ENCODE peak calls at places on chromosomes 1 and 21, in nine cellular contexts. T is uterus, S is lower lobe of right lung, V is hepatocyte, B is body of pancreas, P is ovary, E is K562, Q is IMR-90, M is thoracic aorta. R is an unnamed sample. For H3K27me3, the result is how much of the 10 kb centered on the place peaks cover.

GRCh38 chr1:92975551-92976232 is 14.4 kb upstream of the DIPK1A start:
- DNase-seq in B (peak), Q (no peak), S (no peak), T (no peak), P (no peak), M (no peak), V (no peak), E (no peak), R (no peak)

GRCh38 chr1:212158912-212159796 is 123.6 kb downstream of the DTL start:
- DNase-seq in B (no peak), P (no peak), E (no peak), V (no peak), Q (no peak), M (no peak), T (no peak), S (no peak), R (no peak)

GRCh38 chr21:41576010-41576615 is 68.2 kb upstream of the TMPRSS2 start:
- DNase-seq in B (peak), S (no peak), M (no peak), P (no peak), E (no peak), Q (no peak), T (no peak), V (no peak), R (no peak)

GRCh38 chr1:179142889-179143299 is 61.0 kb downstream of the TOR3A start:
- DNase-seq in V (peak), M (no peak), P (no peak), Q (peak), B (peak), E (no peak), S (no peak), T (no peak), R (peak)

GRCh38 chr1:233240839-233241682 is 54.5 kb downstream of the PCNX2 start:
- DNase-seq in M (no peak), T (peak), Q (peak), P (peak), E (peak), V (peak), B (peak), S (peak), R (no peak)

GRCh38 chr1:228210076-228210651 is 2.3 kb downstream of the OBSCN start:
- DNase-seq in Q (no peak), M (no peak), T (no peak), B (no peak), S (no peak), E (no peak), P (no peak), V (peak), R (no peak)

GRCh38 chr1:44030606-44031050 is 634 bp downstream of the SLC6A9 start:
- DNase-seq in Q (peak), V (peak), S (no peak), E (peak), P (peak), B (no peak), T (peak), M (no peak), R (no peak)

GRCh38 chr1:16032388-16033100 is 10.7 kb downstream of the CLCNKA start:
- DNase-seq in S (peak), V (peak), Q (peak), B (peak), T (peak), M (peak), P (peak), E (peak), R (peak)

GRCh38 chr1:229563241-229563640 is 4.7 kb upstream of the ABCB10 start:
- DNase-seq in P (no peak), E (no peak), B (no peak), M (no peak), T (no peak), V (no peak), S (no peak), Q (no peak), R (no peak)

GRCh38 chr1:59146651-59147358 is 150.1 kb upstream of the FGGY start:
- DNase-seq in V (peak), S (peak), M (no peak), Q (peak), E (no peak), B (peak), T (peak), P (peak), R (no peak)
- TF ChIP-seq CTCF in V (peak), S (peak), M (no peak), Q (peak), E (no peak), B (peak), T (no peak), P (no peak), R (no peak)

GRCh38 chr1:173445656-173446055 is 31.5 kb upstream of the PRDX6 start:
- DNase-seq in M (no peak), T (no peak), B (no peak), Q (no peak), E (no peak), V (no peak), P (no peak), S (no peak), R (no peak)
- H3K4me3 ChIP-seq in M (no peak), T (no peak), B (no peak), Q (no peak), E (no peak), V (no peak), P (no peak), S (no peak), R (no peak)

GRCh38 chr1:84352298-84353106 is 45.8 kb upstream of the DNASE2B start:
- DNase-seq in P (no peak), M (no peak), B (no peak), E (no peak), S (no peak), V (no peak), T (no peak), Q (peak), R (no peak)
- H3K27me3 ChIP-seq in P (under half), M (under half), B (under half), E (under half), S (under half), V (under half), T (under half), Q (under half), R (under half)

DNA sequence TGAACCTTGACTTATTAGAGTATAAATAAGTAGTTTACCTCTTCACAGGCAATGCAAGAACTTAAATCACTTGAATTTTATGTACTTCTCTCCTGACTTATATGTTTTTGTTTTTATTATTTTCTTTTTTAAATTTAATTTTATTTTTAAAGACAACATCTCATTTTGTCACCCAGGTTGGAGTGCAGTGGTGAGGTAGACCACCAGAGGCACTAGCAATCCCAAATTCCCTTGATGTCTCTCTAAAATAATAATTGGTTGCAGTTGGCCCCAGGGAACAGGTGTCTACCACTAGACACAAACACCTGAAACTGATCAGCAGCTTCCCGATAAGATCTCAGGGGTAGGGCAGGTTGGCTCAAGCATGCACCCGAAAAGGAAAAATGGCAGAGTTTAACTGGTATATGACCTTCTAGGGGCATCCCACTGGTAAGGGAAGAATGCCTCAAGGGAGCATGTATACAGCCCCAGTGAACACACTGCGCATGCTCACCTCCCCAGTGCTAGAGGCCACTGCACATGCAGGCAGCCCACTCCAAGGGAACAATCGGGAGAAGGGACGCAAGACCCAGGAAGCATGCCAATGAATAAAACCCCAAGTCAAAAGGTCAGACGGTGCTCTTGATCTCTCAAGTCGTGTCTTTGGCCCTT is 14.6 kb downstream of the EXOC8 start:
- DNase-seq in S (no peak), P (no peak), M (no peak), Q (no peak), T (no peak), B (no peak), V (no peak), E (no peak), R (no peak)
- TF ChIP-seq CTCF in S (no peak), P (no peak), M (no peak), Q (no peak), T (no peak), B (no peak), V (no peak), E (peak), R (peak)

GRCh38 chr1:147756336-147756735 is 4.1 kb downstream of the GJA5 start:
- DNase-seq in E (no peak), Q (no peak), T (no peak), P (no peak), B (no peak), M (no peak), S (no peak), V (no peak), R (no peak)
- H3K4me3 ChIP-seq in E (no peak), Q (no peak), T (no peak), P (no peak), B (no peak), M (no peak), S (no peak), V (no peak), R (no peak)

DNA sequence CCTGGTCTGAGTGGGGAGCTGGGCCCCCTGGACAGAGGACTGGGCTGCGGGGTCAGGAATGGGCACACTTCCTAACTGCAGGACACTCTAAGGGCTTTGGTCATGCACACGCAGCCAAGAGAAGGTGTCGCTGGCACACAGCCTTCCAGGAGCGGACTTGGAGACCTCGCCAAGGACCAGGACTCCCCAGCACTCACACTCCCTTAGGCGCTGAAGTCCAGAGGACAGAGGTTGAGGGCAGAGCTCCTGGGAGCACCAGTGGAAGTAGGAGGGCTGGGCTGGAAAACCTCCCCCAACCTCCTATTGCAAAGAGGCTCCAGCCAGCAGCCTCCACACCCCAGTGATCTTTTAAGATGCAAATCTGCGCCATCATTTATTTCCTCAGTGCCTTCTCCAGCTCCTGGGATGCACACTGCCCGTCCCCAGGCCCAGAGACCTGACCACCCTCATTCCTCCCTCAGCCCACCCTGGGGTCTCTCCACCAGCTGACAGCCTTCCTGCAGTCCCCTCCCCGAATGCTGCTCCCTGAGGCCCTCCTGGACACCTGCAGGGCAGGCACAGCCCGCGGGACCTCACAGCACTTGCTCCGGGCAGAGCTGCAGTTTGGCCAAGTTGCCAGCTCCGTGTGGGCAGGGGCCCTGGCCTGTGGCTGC is 3.0 kb downstream of the TSPEAR start:
- DNase-seq in T (no peak), E (no peak), P (no peak), B (no peak), M (no peak), V (no peak), Q (no peak), S (no peak), R (no peak)
- H3K27me3 ChIP-seq in T (half or more), E (half or more), P (under half), B (under half), M (under half), V (half or more), Q (half or more), S (half or more), R (half or more)